ENCODE peak calls at places on chromosomes 12 and 14, in nine cellular contexts. One of them, this sample, is unnamed.

GRCh38 chr14:34052658-34053014 is 101.8 kb upstream of the EGLN3 start:
- DNase-seq in heart left ventricle: no peak
- DNase-seq in neural progenitor cell: no peak
- DNase-seq in mammary epithelial cell: peak
- DNase-seq in IMR-90: no peak
- DNase-seq in A549: no peak
- DNase-seq in astrocyte of the spinal cord: peak
- DNase-seq in body of pancreas: no peak
- DNase-seq in mucosa of descending colon: peak
- DNase-seq in this sample: no peak

GRCh38 chr14:51867753-51868152 is 7.3 kb downstream of the GNG2 start:
- DNase-seq in heart left ventricle: no peak
- DNase-seq in neural progenitor cell: no peak
- DNase-seq in mammary epithelial cell: no peak
- DNase-seq in IMR-90: peak
- DNase-seq in A549: no peak
- DNase-seq in astrocyte of the spinal cord: no peak
- DNase-seq in body of pancreas: no peak
- DNase-seq in mucosa of descending colon: no peak
- DNase-seq in this sample: no peak

GRCh38 chr12:71475280-71475679 is 35.7 kb downstream of the LGR5 start:
- DNase-seq in heart left ventricle: no peak
- DNase-seq in neural progenitor cell: no peak
- DNase-seq in mammary epithelial cell: no peak
- DNase-seq in IMR-90: no peak
- DNase-seq in A549: no peak
- DNase-seq in astrocyte of the spinal cord: no peak
- DNase-seq in body of pancreas: no peak
- DNase-seq in mucosa of descending colon: no peak
- DNase-seq in this sample: no peak

GRCh38 chr12:121461048-121461447 is 61.1 kb downstream of the RNF34 start:
- DNase-seq in heart left ventricle: no peak
- DNase-seq in neural progenitor cell: no peak
- DNase-seq in mammary epithelial cell: no peak
- DNase-seq in IMR-90: no peak
- DNase-seq in A549: no peak
- DNase-seq in astrocyte of the spinal cord: no peak
- DNase-seq in body of pancreas: no peak
- DNase-seq in mucosa of descending colon: peak
- DNase-seq in this sample: no peak

GRCh38 chr14:82855912-82856381 is 1322.3 kb upstream of the SEL1L start:
- DNase-seq in heart left ventricle: no peak
- DNase-seq in neural progenitor cell: peak
- DNase-seq in mammary epithelial cell: peak
- DNase-seq in IMR-90: peak
- DNase-seq in A549: no peak
- DNase-seq in astrocyte of the spinal cord: peak
- DNase-seq in body of pancreas: no peak
- DNase-seq in mucosa of descending colon: no peak
- DNase-seq in this sample: no peak

GRCh38 chr12:10623131-10623530 is 9.7 kb upstream of the MAGOHB start:
- DNase-seq in heart left ventricle: no peak
- DNase-seq in neural progenitor cell: no peak
- DNase-seq in mammary epithelial cell: no peak
- DNase-seq in IMR-90: peak
- DNase-seq in A549: no peak
- DNase-seq in astrocyte of the spinal cord: no peak
- DNase-seq in body of pancreas: no peak
- DNase-seq in mucosa of descending colon: no peak
- DNase-seq in this sample: no peak

GRCh38 chr12:121005346-121005815 is 10.9 kb downstream of the C12orf43 start:
- DNase-seq in heart left ventricle: no peak
- DNase-seq in neural progenitor cell: peak
- DNase-seq in mammary epithelial cell: peak
- DNase-seq in IMR-90: peak
- DNase-seq in A549: no peak
- DNase-seq in astrocyte of the spinal cord: peak
- DNase-seq in body of pancreas: peak
- DNase-seq in mucosa of descending colon: peak
- DNase-seq in this sample: no peak

GRCh38 chr14:29216774-29217232 is 450.2 kb downstream of the FOXG1 start:
- DNase-seq in heart left ventricle: no peak
- DNase-seq in neural progenitor cell: no peak
- DNase-seq in mammary epithelial cell: no peak
- DNase-seq in IMR-90: no peak
- DNase-seq in A549: no peak
- DNase-seq in astrocyte of the spinal cord: no peak
- DNase-seq in body of pancreas: no peak
- DNase-seq in mucosa of descending colon: no peak
- DNase-seq in this sample: no peak

GRCh38 chr12:4025420-4026358 is 152.5 kb upstream of the PARP11 start:
- DNase-seq in heart left ventricle: no peak
- DNase-seq in neural progenitor cell: peak
- DNase-seq in mammary epithelial cell: no peak
- DNase-seq in IMR-90: no peak
- DNase-seq in A549: no peak
- DNase-seq in astrocyte of the spinal cord: no peak
- DNase-seq in body of pancreas: no peak
- DNase-seq in mucosa of descending colon: no peak
- DNase-seq in this sample: no peak

GRCh38 chr12:21940549-21940948 is 677 bp downstream of the ABCC9 start:
- DNase-seq in heart left ventricle: no peak
- DNase-seq in neural progenitor cell: no peak
- DNase-seq in mammary epithelial cell: no peak
- DNase-seq in IMR-90: no peak
- DNase-seq in A549: no peak
- DNase-seq in astrocyte of the spinal cord: no peak
- DNase-seq in body of pancreas: no peak
- DNase-seq in mucosa of descending colon: no peak
- DNase-seq in this sample: no peak

GRCh38 chr12:15855646-15856045 is 26.5 kb upstream of the STRAP start:
- DNase-seq in heart left ventricle: no peak
- DNase-seq in neural progenitor cell: no peak
- DNase-seq in mammary epithelial cell: peak
- DNase-seq in IMR-90: peak
- DNase-seq in A549: no peak
- DNase-seq in astrocyte of the spinal cord: peak
- DNase-seq in body of pancreas: no peak
- DNase-seq in mucosa of descending colon: no peak
- DNase-seq in this sample: no peak

GRCh38 chr12:132710062-132710421 is 600 bp upstream of the PGAM5 start:
- DNase-seq in heart left ventricle: no peak
- DNase-seq in neural progenitor cell: peak
- DNase-seq in mammary epithelial cell: no peak
- DNase-seq in IMR-90: no peak
- DNase-seq in A549: no peak
- DNase-seq in astrocyte of the spinal cord: no peak
- DNase-seq in body of pancreas: peak
- DNase-seq in mucosa of descending colon: no peak
- DNase-seq in this sample: no peak

GRCh38 chr12:26821212-26821701 is 11.7 kb downstream of the ITPR2 start:
- DNase-seq in heart left ventricle: no peak
- DNase-seq in neural progenitor cell: no peak
- DNase-seq in mammary epithelial cell: no peak
- DNase-seq in IMR-90: peak
- DNase-seq in A549: no peak
- DNase-seq in astrocyte of the spinal cord: peak
- DNase-seq in body of pancreas: peak
- DNase-seq in mucosa of descending colon: no peak
- DNase-seq in this sample: no peak

GRCh38 chr12:105226219-105226618 is 9.8 kb downstream of the APPL2 start:
- DNase-seq in heart left ventricle: peak
- DNase-seq in neural progenitor cell: no peak
- DNase-seq in mammary epithelial cell: no peak
- DNase-seq in IMR-90: peak
- DNase-seq in A549: no peak
- DNase-seq in astrocyte of the spinal cord: peak
- DNase-seq in body of pancreas: peak
- DNase-seq in mucosa of descending colon: no peak
- DNase-seq in this sample: peak

GRCh38 chr12:113740699-113741098 is 225.4 kb downstream of the RBM19 start:
- DNase-seq in heart left ventricle: no peak
- DNase-seq in neural progenitor cell: no peak
- DNase-seq in mammary epithelial cell: no peak
- DNase-seq in IMR-90: no peak
- DNase-seq in A549: no peak
- DNase-seq in astrocyte of the spinal cord: no peak
- DNase-seq in body of pancreas: no peak
- DNase-seq in mucosa of descending colon: no peak
- DNase-seq in this sample: no peak

DNA sequence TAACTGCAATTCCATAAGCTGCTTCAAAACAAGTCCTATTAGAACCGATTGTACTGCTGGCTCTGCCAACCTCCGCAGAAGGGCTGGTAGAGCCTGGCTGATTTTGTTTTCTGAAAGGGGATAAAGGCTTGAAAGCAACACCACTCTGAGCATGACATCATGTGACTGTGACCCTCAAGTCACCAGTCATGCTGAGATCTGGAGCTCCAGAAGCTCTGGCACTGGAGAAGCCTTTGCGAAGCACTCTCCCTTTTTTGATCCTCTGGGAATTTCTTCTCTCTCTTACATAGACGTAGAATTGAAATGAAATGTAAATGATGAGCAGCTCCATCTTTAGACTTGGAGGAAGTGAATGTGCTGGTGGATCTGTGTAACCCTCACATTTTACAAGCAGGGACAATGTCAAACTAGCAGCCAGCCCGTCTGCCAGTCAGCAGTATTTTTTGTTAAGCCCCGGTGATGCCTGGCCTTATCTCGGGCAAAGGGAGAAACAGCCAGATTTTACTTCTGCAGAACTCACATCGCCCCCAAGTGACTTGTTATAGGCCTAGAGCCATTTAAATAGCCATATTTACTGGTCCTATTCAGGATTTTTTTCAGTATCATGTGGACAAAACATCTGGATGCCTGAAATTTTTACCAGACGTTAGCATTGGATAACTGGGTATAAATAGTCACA is 112.1 kb upstream of the NPAS3 start:
- DNase-seq in heart left ventricle: peak
- DNase-seq in neural progenitor cell: peak
- DNase-seq in mammary epithelial cell: no peak
- DNase-seq in IMR-90: no peak
- DNase-seq in A549: no peak
- DNase-seq in astrocyte of the spinal cord: peak
- DNase-seq in body of pancreas: no peak
- DNase-seq in mucosa of descending colon: no peak
- DNase-seq in this sample: no peak
- TF ChIP-seq CTCF in heart left ventricle: no peak
- TF ChIP-seq CTCF in neural progenitor cell: peak
- TF ChIP-seq CTCF in mammary epithelial cell: no peak
- TF ChIP-seq CTCF in IMR-90: no peak
- TF ChIP-seq CTCF in A549: no peak
- TF ChIP-seq CTCF in astrocyte of the spinal cord: peak
- TF ChIP-seq CTCF in body of pancreas: no peak
- TF ChIP-seq CTCF in mucosa of descending colon: no peak
- TF ChIP-seq CTCF in this sample: peak

GRCh38 chr12:100391856-100392255 is 35.0 kb downstream of the SLC17A8 start:
- DNase-seq in heart left ventricle: no peak
- DNase-seq in neural progenitor cell: no peak
- DNase-seq in mammary epithelial cell: no peak
- DNase-seq in IMR-90: no peak
- DNase-seq in A549: no peak
- DNase-seq in astrocyte of the spinal cord: no peak
- DNase-seq in body of pancreas: peak
- DNase-seq in mucosa of descending colon: no peak
- DNase-seq in this sample: no peak

GRCh38 chr12:100388382-100388781 is 31.5 kb downstream of the SLC17A8 start:
- DNase-seq in heart left ventricle: no peak
- DNase-seq in neural progenitor cell: no peak
- DNase-seq in mammary epithelial cell: no peak
- DNase-seq in IMR-90: no peak
- DNase-seq in A549: no peak
- DNase-seq in astrocyte of the spinal cord: no peak
- DNase-seq in body of pancreas: no peak
- DNase-seq in mucosa of descending colon: no peak
- DNase-seq in this sample: no peak

GRCh38 chr12:100398307-100398706 is 41.4 kb downstream of the SLC17A8 start:
- DNase-seq in heart left ventricle: no peak
- DNase-seq in neural progenitor cell: no peak
- DNase-seq in mammary epithelial cell: no peak
- DNase-seq in IMR-90: no peak
- DNase-seq in A549: no peak
- DNase-seq in astrocyte of the spinal cord: no peak
- DNase-seq in body of pancreas: no peak
- DNase-seq in mucosa of descending colon: no peak
- DNase-seq in this sample: no peak

GRCh38 chr12:100395811-100396210 is 38.9 kb downstream of the SLC17A8 start:
- DNase-seq in heart left ventricle: no peak
- DNase-seq in neural progenitor cell: no peak
- DNase-seq in mammary epithelial cell: no peak
- DNase-seq in IMR-90: no peak
- DNase-seq in A549: no peak
- DNase-seq in astrocyte of the spinal cord: no peak
- DNase-seq in body of pancreas: no peak
- DNase-seq in mucosa of descending colon: no peak
- DNase-seq in this sample: no peak

DNA sequence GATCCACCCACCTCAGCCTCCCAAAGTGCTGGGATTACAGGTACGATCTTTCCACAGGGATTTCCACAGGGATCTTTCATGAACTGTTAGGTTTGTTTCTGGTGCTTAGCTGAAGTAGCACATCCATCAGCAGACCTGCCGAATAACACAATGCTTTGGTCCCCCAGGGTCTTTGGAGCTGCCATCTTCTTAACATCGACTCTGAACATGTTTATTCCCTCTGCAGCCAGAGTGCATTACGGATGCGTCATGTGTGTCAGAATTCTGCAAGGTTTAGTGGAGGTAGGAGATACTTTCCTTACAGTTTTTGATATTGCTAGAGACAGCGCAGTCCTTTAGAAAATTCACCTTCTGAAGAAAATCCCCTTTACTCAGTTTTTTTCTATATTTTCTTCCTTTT is 36.3 kb downstream of the SLC17A8 start:
- DNase-seq in heart left ventricle: no peak
- DNase-seq in neural progenitor cell: no peak
- DNase-seq in mammary epithelial cell: no peak
- DNase-seq in IMR-90: no peak
- DNase-seq in A549: no peak
- DNase-seq in astrocyte of the spinal cord: no peak
- DNase-seq in body of pancreas: no peak
- DNase-seq in mucosa of descending colon: no peak
- DNase-seq in this sample: no peak
- H3K4me3 ChIP-seq in heart left ventricle: no peak
- H3K4me3 ChIP-seq in neural progenitor cell: no peak
- H3K4me3 ChIP-seq in mammary epithelial cell: no peak
- H3K4me3 ChIP-seq in IMR-90: no peak
- H3K4me3 ChIP-seq in A549: no peak
- H3K4me3 ChIP-seq in astrocyte of the spinal cord: no peak
- H3K4me3 ChIP-seq in body of pancreas: no peak
- H3K4me3 ChIP-seq in mucosa of descending colon: no peak
- H3K4me3 ChIP-seq in this sample: no peak

GRCh38 chr12:6540181-6540877 is 6.0 kb downstream of the GAPDH start:
- DNase-seq in heart left ventricle: peak
- DNase-seq in neural progenitor cell: peak
- DNase-seq in mammary epithelial cell: peak
- DNase-seq in IMR-90: peak
- DNase-seq in A549: peak
- DNase-seq in astrocyte of the spinal cord: peak
- DNase-seq in body of pancreas: peak
- DNase-seq in mucosa of descending colon: peak
- DNase-seq in this sample: peak
- TF ChIP-seq CTCF in heart left ventricle: no peak
- TF ChIP-seq CTCF in neural progenitor cell: no peak
- TF ChIP-seq CTCF in mammary epithelial cell: peak
- TF ChIP-seq CTCF in IMR-90: no peak
- TF ChIP-seq CTCF in A549: no peak
- TF ChIP-seq CTCF in astrocyte of the spinal cord: no peak
- TF ChIP-seq CTCF in body of pancreas: no peak
- TF ChIP-seq CTCF in mucosa of descending colon: no peak
- TF ChIP-seq CTCF in this sample: no peak

GRCh38 chr12:50546441-50547318 is 41.9 kb downstream of the DIP2B start:
- DNase-seq in heart left ventricle: no peak
- DNase-seq in neural progenitor cell: no peak
- DNase-seq in mammary epithelial cell: no peak
- DNase-seq in IMR-90: no peak
- DNase-seq in A549: no peak
- DNase-seq in astrocyte of the spinal cord: no peak
- DNase-seq in body of pancreas: no peak
- DNase-seq in mucosa of descending colon: no peak
- DNase-seq in this sample: no peak
- H3K4me3 ChIP-seq in heart left ventricle: no peak
- H3K4me3 ChIP-seq in neural progenitor cell: no peak
- H3K4me3 ChIP-seq in mammary epithelial cell: no peak
- H3K4me3 ChIP-seq in IMR-90: no peak
- H3K4me3 ChIP-seq in A549: no peak
- H3K4me3 ChIP-seq in astrocyte of the spinal cord: no peak
- H3K4me3 ChIP-seq in body of pancreas: no peak
- H3K4me3 ChIP-seq in mucosa of descending colon: no peak
- H3K4me3 ChIP-seq in this sample: no peak